ENCODE peak calls at places on chromosomes 12 and 14, in six cellular contexts. K, L, A, V, P and Z are unnamed samples. For H3K9me3, the result is how much of the 10 kb centered on the place peaks cover.

GRCh38 chr12:44507471-44507870 is 368.6 kb downstream of the NELL2 start:
- DNase-seq in K (no peak), V (no peak), P (no peak), L (no peak), A (no peak), Z (no peak)

GRCh38 chr12:106304797-106305196 is 2.3 kb downstream of the TCP11L2 start:
- DNase-seq in V (no peak), P (no peak), A (peak), L (no peak), K (no peak), Z (no peak)

GRCh38 chr14:102095231-102095870 is 8.5 kb upstream of the HSP90AA1 start:
- DNase-seq in P (no peak), L (no peak), A (no peak), K (peak), V (no peak), Z (no peak)

GRCh38 chr12:10395390-10395998 is 5.7 kb upstream of the KLRK1 start:
- DNase-seq in A (peak), L (peak), V (no peak), P (peak), K (peak), Z (no peak)

GRCh38 chr12:56947633-56948535 is 9.5 kb downstream of the RDH16 start:
- DNase-seq in K (no peak), A (no peak), L (no peak), V (no peak), P (no peak), Z (no peak)

GRCh38 chr12:57483466-57483865 is 3.8 kb upstream of the ARHGAP9 start:
- DNase-seq in P (no peak), V (no peak), A (no peak), L (no peak), K (peak), Z (no peak)

GRCh38 chr12:91902860-91903683 is 242.6 kb downstream of the BTG1 start:
- DNase-seq in A (no peak), P (no peak), K (peak), V (no peak), L (no peak), Z (no peak)

GRCh38 chr12:40989785-40990184 is 198.3 kb upstream of the PDZRN4 start:
- DNase-seq in P (no peak), V (no peak), K (no peak), L (no peak), A (no peak), Z (no peak)

GRCh38 chr12:93080994-93081809 is 152.1 kb upstream of the EEA1 start:
- DNase-seq in P (no peak), L (no peak), K (peak), A (no peak), V (no peak), Z (no peak)

GRCh38 chr12:11650697-11651281 is 1.3 kb downstream of the ETV6 start:
- DNase-seq in A (no peak), P (no peak), K (peak), L (no peak), V (no peak), Z (no peak)

GRCh38 chr14:71711131-71711530 is 221.1 kb upstream of the RGS6 start:
- DNase-seq in P (no peak), V (no peak), L (no peak), K (no peak), A (no peak), Z (no peak)

GRCh38 chr12:59874781-59875180 is 279.0 kb downstream of the SLC16A7 start:
- DNase-seq in P (no peak), A (no peak), V (no peak), K (peak), L (no peak), Z (no peak)

GRCh38 chr12:106135781-106136180 is 3.0 kb downstream of the NUAK1 start:
- DNase-seq in A (no peak), L (no peak), V (no peak), K (peak), P (no peak), Z (no peak)

GRCh38 chr14:31990959-31991541 is 86.1 kb upstream of the ARHGAP5 start:
- DNase-seq in P (no peak), A (no peak), L (no peak), K (no peak), V (no peak), Z (no peak)

GRCh38 chr12:89179983-89180382 is 172.3 kb downstream of the DUSP6 start:
- DNase-seq in A (peak), K (peak), V (no peak), L (no peak), P (no peak), Z (no peak)

GRCh38 chr12:85564786-85565185 is 271.4 kb downstream of the RASSF9 start:
- DNase-seq in P (no peak), L (no peak), A (no peak), V (no peak), K (no peak), Z (no peak)

GRCh38 chr14:71467419-71467818 is 464.8 kb upstream of the RGS6 start:
- DNase-seq in A (no peak), K (no peak), V (no peak), P (no peak), L (no peak), Z (no peak)

GRCh38 chr12:105740337-105740736 is 398.4 kb downstream of the NUAK1 start:
- DNase-seq in L (no peak), P (no peak), V (no peak), K (no peak), A (no peak), Z (no peak)

GRCh38 chr12:754238-754816 is 1.9 kb downstream of the WNK1 start:
- DNase-seq in L (no peak), A (peak), P (no peak), V (no peak), K (no peak), Z (peak)

GRCh38 chr12:83848702-83849101 is 1063.9 kb downstream of the SLC6A15 start:
- DNase-seq in P (no peak), K (no peak), L (no peak), A (no peak), V (no peak), Z (no peak)

GRCh38 chr14:34981743-34982420 is 910 bp upstream of the SRP54 start:
- DNase-seq in V (no peak), L (no peak), A (peak), P (no peak), K (peak), Z (peak)

GRCh38 chr12:119444462-119445044 is 110.0 kb downstream of the CCDC60 start:
- DNase-seq in K (no peak), P (peak), L (peak), A (peak), V (no peak), Z (peak)

GRCh38 chr12:112382866-112383265 is 635 bp upstream of the HECTD4 start:
- DNase-seq in V (no peak), L (no peak), K (no peak), P (no peak), A (no peak), Z (no peak)

GRCh38 chr12:133236144-133236543 is 467 bp upstream of the ANHX start:
- DNase-seq in L (no peak), K (no peak), P (no peak), V (no peak), A (no peak), Z (no peak)

GRCh38 chr12:133233993-133234564 is 1.6 kb downstream of the ANHX start:
- DNase-seq in L (no peak), A (no peak), P (no peak), V (no peak), K (no peak), Z (no peak)

GRCh38 chr12:133236556-133236955 is 879 bp upstream of the ANHX start:
- DNase-seq in K (no peak), A (no peak), V (no peak), P (no peak), L (no peak), Z (no peak)

GRCh38 chr12:133234971-133235370 is 706 bp downstream of the ANHX start:
- DNase-seq in A (no peak), V (no peak), P (no peak), L (no peak), K (no peak), Z (no peak)

GRCh38 chr12:133235401-133236112 is at the start of gene ANHX:
- DNase-seq in V (no peak), P (no peak), A (no peak), L (no peak), K (no peak), Z (no peak)
- H3K9me3 ChIP-seq in V (under half), P (under half), A (half or more), L (half or more), K (half or more), Z (under half)

DNA sequence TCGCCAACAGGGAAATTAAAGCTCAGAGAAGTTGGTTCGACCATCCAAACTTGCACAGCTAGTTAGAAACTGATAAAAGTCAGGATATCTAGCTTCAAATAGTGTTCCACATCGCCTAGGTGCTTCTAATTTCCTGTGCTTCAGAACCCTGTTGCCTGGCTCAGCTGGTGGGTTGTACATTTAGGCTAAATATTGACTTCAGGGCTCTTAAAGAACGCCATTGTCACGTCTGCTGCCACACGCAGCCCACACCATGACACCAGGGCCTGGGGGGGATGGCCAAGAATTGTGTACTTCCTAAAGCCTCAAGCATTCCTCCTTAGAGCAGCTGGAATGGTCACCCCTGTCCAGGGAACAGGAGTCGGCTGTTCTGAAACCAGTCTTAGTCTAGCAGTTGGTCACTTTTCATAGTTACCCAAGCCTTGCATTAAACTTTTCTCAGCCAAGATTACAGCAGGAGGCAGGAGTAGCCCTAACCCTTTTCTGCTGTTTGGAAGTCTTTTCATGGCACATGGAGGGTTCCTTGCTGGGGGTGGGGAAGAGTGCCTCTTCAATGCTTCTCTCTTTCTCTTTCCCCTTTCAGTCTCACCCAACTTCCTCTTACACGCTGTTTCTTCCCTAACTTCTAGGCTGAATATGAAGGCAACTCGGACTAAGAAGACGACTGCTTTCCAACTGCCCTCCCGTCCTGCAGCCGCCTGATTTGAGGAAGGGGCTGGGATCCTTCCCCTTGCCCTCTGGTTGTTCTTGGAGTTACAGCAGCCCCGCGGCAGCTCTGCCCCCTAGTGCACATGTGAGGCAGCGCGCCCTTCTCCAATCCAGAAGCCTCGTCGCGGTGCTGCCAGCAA is 17.1 kb downstream of the FOS start:
- DNase-seq in P (peak), L (peak), V (peak), K (peak), A (peak), Z (peak)
- H3K4me3 ChIP-seq in P (peak), L (peak), V (peak), K (peak), A (peak), Z (peak)

DNA sequence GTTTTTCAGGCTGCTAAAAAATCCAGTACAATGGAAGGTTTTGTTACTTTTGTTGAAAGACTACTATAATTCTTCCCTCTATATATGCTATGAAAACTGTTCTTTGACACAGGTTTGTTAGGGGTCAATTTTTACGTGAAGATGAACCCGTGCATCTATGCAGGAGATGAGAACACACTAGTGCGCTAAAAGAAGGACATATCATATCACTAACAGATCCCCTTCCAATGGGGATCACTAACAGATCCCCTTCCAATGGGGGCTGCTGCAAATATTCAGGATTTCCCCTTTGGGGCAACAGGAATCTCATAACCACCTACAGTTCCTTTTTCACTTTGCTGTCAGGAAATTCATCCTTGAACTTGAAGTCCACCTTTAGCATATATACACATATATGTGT is 75.1 kb downstream of the CLMN start:
- DNase-seq in A (no peak), K (no peak), V (no peak), L (no peak), P (no peak), Z (no peak)
- TF ChIP-seq CTCF in A (no peak), K (no peak), V (no peak), L (no peak), P (no peak), Z (no peak)

DNA sequence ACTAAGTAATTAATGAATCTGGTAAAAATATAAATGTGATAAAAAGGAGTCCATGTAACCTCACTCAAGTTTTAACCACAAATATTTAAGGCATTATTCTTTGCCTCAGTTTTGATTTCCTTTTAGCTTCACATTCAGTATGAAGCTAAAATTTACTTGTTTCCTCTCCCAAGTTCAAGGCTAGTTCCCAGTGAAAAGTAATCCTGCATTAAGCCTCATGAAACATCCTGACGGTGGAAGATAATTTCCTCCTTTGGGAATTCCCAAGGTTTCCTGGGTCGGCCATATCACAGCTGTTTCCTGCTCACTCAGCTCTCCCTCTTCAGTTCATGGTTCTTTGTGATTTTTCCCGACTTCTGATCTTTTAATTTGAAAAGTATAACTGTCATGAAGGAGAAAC is 1256.8 kb upstream of the FLRT2 start:
- DNase-seq in V (no peak), P (no peak), A (no peak), L (no peak), K (no peak), Z (no peak)
- H3K9me3 ChIP-seq in V (under half), P (under half), A (under half), L (under half), K (under half), Z (under half)

GRCh38 chr12:13433768-13434167 is 237.2 kb downstream of the EMP1 start:
- DNase-seq in L (no peak), K (no peak), P (no peak), V (no peak), A (no peak), Z (no peak)

GRCh38 chr12:13436182-13436581 is 239.7 kb downstream of the EMP1 start:
- DNase-seq in V (no peak), P (no peak), A (no peak), L (no peak), K (no peak), Z (peak)

GRCh38 chr12:13437541-13437940 is 241.0 kb downstream of the EMP1 start:
- DNase-seq in V (no peak), P (no peak), L (no peak), K (no peak), A (no peak), Z (no peak)

GRCh38 chr12:13435535-13435934 is 239.0 kb downstream of the EMP1 start:
- DNase-seq in K (no peak), P (no peak), L (no peak), V (no peak), A (no peak), Z (peak)

GRCh38 chr12:13436696-13437391 is 240.3 kb downstream of the EMP1 start:
- DNase-seq in V (no peak), P (no peak), L (peak), A (peak), K (peak), Z (no peak)
- H3K4me3 ChIP-seq in V (no peak), P (no peak), L (no peak), A (no peak), K (no peak), Z (no peak)

DNA sequence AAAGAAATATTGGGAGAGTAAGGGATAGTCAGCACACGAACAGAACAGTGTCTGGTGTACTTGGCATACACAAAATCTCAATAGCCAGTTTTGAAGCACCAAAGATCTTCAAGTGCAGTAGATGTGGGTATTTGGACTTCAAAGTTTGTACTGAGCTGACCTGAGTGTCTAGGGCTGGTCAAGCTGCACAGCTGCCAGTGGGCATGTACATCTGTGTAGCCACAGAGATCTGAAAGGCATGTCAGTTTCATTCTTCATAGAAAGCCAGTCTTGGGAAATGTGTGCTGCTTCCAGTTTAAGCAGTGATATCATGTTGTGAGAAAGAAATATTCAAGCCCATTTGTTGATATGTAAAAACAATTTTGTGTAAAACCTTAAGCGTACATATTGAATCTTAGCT is 279.0 kb upstream of the SYT10 start:
- DNase-seq in L (no peak), P (no peak), V (no peak), A (no peak), K (no peak), Z (no peak)
- TF ChIP-seq CTCF in L (no peak), P (no peak), V (no peak), A (no peak), K (no peak), Z (no peak)

DNA sequence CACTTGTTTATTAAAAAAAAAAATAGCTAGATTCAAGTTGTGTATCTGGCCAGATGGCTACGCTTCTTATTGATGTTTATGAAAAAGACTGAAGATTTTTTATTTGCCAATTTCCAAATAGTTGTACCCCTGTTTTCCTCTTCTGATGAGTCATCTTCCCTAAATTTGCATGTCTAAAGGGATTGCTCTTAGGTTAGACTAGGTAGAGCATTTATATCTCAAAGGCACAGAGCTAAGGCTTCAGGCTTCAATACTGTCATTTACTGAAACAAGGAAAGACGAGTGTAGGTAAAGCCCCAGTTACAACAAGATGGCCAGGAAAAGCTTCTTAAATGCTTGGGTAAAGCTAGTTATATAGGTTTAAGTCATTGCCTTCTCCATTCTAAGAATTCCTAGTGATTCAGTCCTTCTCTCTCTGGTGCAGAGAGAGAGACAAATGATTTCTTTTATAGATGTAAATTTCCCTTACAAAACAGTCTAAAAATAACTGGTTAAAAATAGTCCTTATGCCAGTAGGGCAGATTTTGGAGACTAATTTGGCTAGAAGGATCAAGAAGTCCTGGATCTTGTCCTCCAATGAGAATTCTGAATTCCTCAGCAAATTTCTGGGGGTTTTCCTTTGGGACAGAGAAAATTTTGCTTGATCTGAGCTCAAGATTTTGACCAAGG is 26.1 kb downstream of the LEMD3 start:
- DNase-seq in V (no peak), L (no peak), P (no peak), K (no peak), A (no peak), Z (no peak)
- H3K9me3 ChIP-seq in V (under half), L (under half), P (under half), K (under half), A (under half), Z (under half)

GRCh38 chr12:49349266-49349665 is 2.6 kb downstream of the DNAJC22 start:
- DNase-seq in V (no peak), L (peak), K (no peak), P (no peak), A (no peak), Z (no peak)
- H3K4me3 ChIP-seq in V (no peak), L (no peak), K (no peak), P (no peak), A (no peak), Z (no peak)

DNA sequence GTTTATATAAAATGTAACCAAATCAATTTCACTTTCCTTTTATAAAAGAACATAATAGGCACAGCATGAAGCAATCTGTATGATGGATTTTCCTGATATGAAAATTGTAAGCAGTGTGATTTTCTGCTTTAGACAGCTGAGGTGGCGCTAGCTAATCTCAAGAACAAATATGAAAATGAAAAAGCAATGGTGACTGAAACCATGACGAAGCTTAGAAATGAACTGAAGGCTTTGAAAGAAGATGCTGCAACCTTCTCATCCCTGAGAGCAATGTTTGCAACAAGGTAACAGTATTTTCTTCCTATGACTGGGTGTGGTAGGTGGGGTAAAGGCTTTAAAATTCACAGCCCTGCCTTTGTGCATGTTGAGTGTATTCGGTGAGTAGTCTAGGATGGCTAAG is 65.0 kb upstream of the FGD4 start:
- DNase-seq in A (no peak), K (no peak), V (no peak), P (no peak), L (no peak), Z (no peak)
- TF ChIP-seq CTCF in A (no peak), K (no peak), V (no peak), P (no peak), L (no peak), Z (no peak)

DNA sequence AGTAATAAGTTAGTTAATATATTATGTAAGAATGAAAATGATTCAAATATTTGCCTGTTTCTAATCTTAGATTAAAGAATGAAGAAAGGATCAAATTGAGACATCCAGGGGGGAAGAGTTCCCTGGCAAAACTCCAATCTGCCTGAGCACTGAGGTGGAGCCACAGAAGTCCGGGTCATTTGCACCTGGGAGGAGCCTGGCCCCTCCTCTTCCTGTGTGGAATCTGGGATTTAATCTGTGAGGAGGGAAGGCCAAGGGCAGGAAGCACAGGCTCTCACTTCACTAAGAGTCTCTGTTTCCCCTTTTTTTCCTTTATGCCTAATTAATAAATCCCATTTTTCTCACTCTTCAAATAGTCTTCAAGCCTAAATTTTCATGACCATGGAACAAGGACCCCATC is 599.5 kb downstream of the FLRT2 start:
- DNase-seq in V (no peak), K (no peak), P (no peak), A (no peak), L (no peak), Z (no peak)
- H3K9me3 ChIP-seq in V (under half), K (under half), P (under half), A (under half), L (under half), Z (under half)